ENCODE peak calls at places on chromosomes 2 and 18, in eight cellular contexts. U is stimulated activated CD4-positive, alpha-beta T cell treated with anti-CD3 and anti-CD28 coated beads, Interleukin-2, amount 100 ng/mL, for 48 hours; O is left colon; L is neuronal stem cell; I is KG1; D is GM06990; E is gastrocnemius medialis; C is type B pancreatic cell. V is an unnamed sample.

GRCh38 chr2:240399419-240400318 is 35.8 kb upstream of the GPC1 start:
- DNase-seq in U (no peak), O (peak), L (no peak), I (no peak), D (no peak), E (no peak), C (peak), V (no peak)

GRCh38 chr2:38092196-38092902 is 16.4 kb upstream of the CYP1B1 start:
- DNase-seq in U (no peak), O (no peak), L (no peak), I (no peak), D (no peak), E (peak), C (no peak), V (no peak)

GRCh38 chr18:79772865-79773696 is 24.7 kb upstream of the KCNG2 start:
- DNase-seq in U (no peak), O (peak), L (no peak), I (no peak), D (no peak), E (no peak), C (no peak), V (no peak)

GRCh38 chr2:88090446-88091283 is 23.0 kb downstream of the SMYD1 start:
- DNase-seq in U (peak), O (no peak), L (no peak), I (no peak), D (no peak), E (no peak), C (no peak), V (no peak)

GRCh38 chr2:100262555-100263320 is 59.6 kb downstream of the LONRF2 start:
- DNase-seq in U (peak), O (peak), L (peak), I (peak), D (no peak), E (peak), C (peak), V (peak)

GRCh38 chr2:72927619-72928537 is 10.6 kb downstream of the EMX1 start:
- DNase-seq in U (no peak), O (no peak), L (no peak), I (no peak), D (no peak), E (no peak), C (no peak), V (no peak)

GRCh38 chr2:235866373-235866772 is 301.8 kb downstream of the GBX2 start:
- DNase-seq in U (no peak), O (no peak), L (no peak), I (no peak), D (no peak), E (no peak), C (no peak), V (no peak)

GRCh38 chr2:239577306-239577705 is 176.5 kb upstream of the HDAC4 start:
- DNase-seq in U (no peak), O (peak), L (no peak), I (no peak), D (no peak), E (no peak), C (no peak), V (no peak)

GRCh38 chr2:98757904-98758421 is 27.0 kb upstream of the MGAT4A start:
- DNase-seq in U (no peak), O (peak), L (no peak), I (peak), D (peak), E (peak), C (no peak), V (no peak)

GRCh38 chr2:217650716-217651360 is 352.0 kb downstream of the TNS1 start:
- DNase-seq in U (no peak), O (no peak), L (peak), I (no peak), D (peak), E (no peak), C (no peak), V (peak)

GRCh38 chr2:73070651-73071451 is 661 bp downstream of the SFXN5 start:
- DNase-seq in U (peak), O (peak), L (peak), I (peak), D (peak), E (peak), C (peak), V (peak)